ENCODE peak calls at places on chromosomes 13 and 19, in seven cellular contexts. A, O, X, L, P, S and H are unnamed samples.

GRCh38 chr13:107322228-107322627 is 754.3 kb upstream of the ARGLU1 start:
- DNase-seq in A (no peak), S (no peak), X (no peak), P (no peak), O (no peak), L (no peak), H (no peak)

GRCh38 chr19:58538257-58539168 is 5.4 kb upstream of the TRIM28 start:
- DNase-seq in X (peak; percentile 71), S (peak; percentile 53), L (no peak), A (no peak), O (no peak), P (no peak), H (peak; percentile 87)

GRCh38 chr19:16112778-16113177 is 1.1 kb downstream of the RAB8A start:
- DNase-seq in L (no peak), O (no peak), A (no peak), X (no peak), P (no peak), S (no peak), H (no peak)

GRCh38 chr13:91155512-91156114 is 191.9 kb upstream of the MIR17HG start:
- DNase-seq in X (no peak), P (no peak), A (no peak), L (no peak), S (no peak), O (no peak), H (no peak)

GRCh38 chr19:10662384-10663251 is 8.5 kb downstream of the ILF3 start:
- DNase-seq in O (no peak), A (no peak), L (no peak), P (no peak), X (no peak), S (no peak), H (no peak)

GRCh38 chr19:54420383-54421168 is 5.3 kb downstream of the TTYH1 start:
- DNase-seq in X (peak; percentile 95), O (no peak), L (peak; percentile 37), P (no peak), A (no peak), S (peak; percentile 76), H (peak; percentile 87)

GRCh38 chr13:20536992-20537391 is 11.3 kb upstream of the CRYL1 start:
- DNase-seq in O (no peak), S (no peak), L (no peak), A (no peak), X (no peak), P (no peak), H (no peak)

GRCh38 chr13:114318624-114319023 is 4.3 kb downstream of the CHAMP1 start:
- DNase-seq in P (no peak), A (no peak), L (no peak), X (no peak), S (no peak), O (no peak), H (no peak)

GRCh38 chr19:5292453-5292842 is 48.2 kb downstream of the PTPRS start:
- DNase-seq in X (no peak), L (no peak), P (no peak), S (no peak), A (no peak), O (peak; percentile 30), H (peak; percentile 89)

GRCh38 chr13:34334984-34335661 is 517.2 kb downstream of the RFC3 start:
- DNase-seq in S (no peak), X (no peak), P (no peak), L (no peak), O (no peak), A (no peak), H (no peak)

GRCh38 chr13:34338102-34338501 is 520.2 kb downstream of the RFC3 start:
- DNase-seq in O (no peak), L (no peak), X (no peak), P (no peak), A (no peak), S (no peak), H (no peak)

GRCh38 chr13:34340534-34340933 is 522.6 kb downstream of the RFC3 start:
- DNase-seq in P (no peak), X (no peak), L (no peak), A (no peak), S (no peak), O (no peak), H (no peak)

GRCh38 chr13:34335662-34336007 is 517.7 kb downstream of the RFC3 start:
- DNase-seq in O (no peak), L (no peak), X (no peak), S (no peak), A (no peak), P (no peak), H (no peak)
- H3K27ac ChIP-seq in O (no peak overlapping the region), L (no peak overlapping the region), X (no peak overlapping the region), S (no peak overlapping the region), A (no peak overlapping the region), P (no peak overlapping the region), H (no peak overlapping the region)

GRCh38 chr13:80448725-80449124 is 107.8 kb upstream of the SPRY2 start:
- DNase-seq in O (no peak), L (no peak), S (no peak), P (no peak), X (no peak), A (no peak), H (no peak)
- H3K4me3 ChIP-seq in O (no peak overlapping the region), L (no peak overlapping the region), S (no peak overlapping the region), P (no peak overlapping the region), X (no peak overlapping the region), A (no peak overlapping the region), H (no peak overlapping the region)

GRCh38 chr19:6718741-6719539 is 1.5 kb downstream of the C3 start:
- DNase-seq in P (no peak), O (no peak), X (no peak), L (no peak), S (no peak), A (no peak), H (peak; percentile 64)

GRCh38 chr19:6721113-6721474 is 644 bp upstream of the C3 start:
- DNase-seq in A (no peak), L (no peak), O (no peak), S (no peak), P (no peak), X (no peak), H (no peak)

GRCh38 chr19:6719540-6719861 is 949 bp downstream of the C3 start:
- DNase-seq in X (no peak), S (no peak), L (no peak), A (no peak), P (no peak), O (no peak), H (no peak)

GRCh38 chr19:6720369-6721112 is at the start of gene C3:
- DNase-seq in A (no peak), L (peak; percentile 53), P (no peak), X (no peak), S (peak; percentile 51), O (no peak), H (peak; percentile 80)

GRCh38 chr19:6719992-6720368 is 470 bp downstream of the C3 start:
- DNase-seq in O (no peak), L (no peak), S (no peak), P (no peak), X (no peak), A (no peak), H (no peak)
- H3K27ac ChIP-seq in O (peak overlapping the region; percentile 14), L (no peak overlapping the region), S (peak overlapping the region; percentile 40), P (no peak overlapping the region), X (no peak overlapping the region), A (no peak overlapping the region), H (peak overlapping the region; percentile 5)

GRCh38 chr13:110507678-110508381 is 53.7 kb downstream of the RAB20 start:
- DNase-seq in L (no peak), S (no peak), X (no peak), P (no peak), O (peak; percentile 82), A (peak; percentile 88), H (peak; percentile 77)

GRCh38 chr13:110506396-110506795 is 55.1 kb downstream of the RAB20 start:
- DNase-seq in X (no peak), O (no peak), A (no peak), L (no peak), S (no peak), P (no peak), H (no peak)

GRCh38 chr13:110505594-110505993 is 55.9 kb downstream of the RAB20 start:
- DNase-seq in L (no peak), X (no peak), O (no peak), S (no peak), A (no peak), P (no peak), H (peak; percentile 33)

GRCh38 chr13:110509478-110509926 is 52.0 kb downstream of the RAB20 start:
- DNase-seq in S (no peak), A (no peak), P (no peak), X (no peak), L (no peak), O (no peak), H (peak; percentile 38)

DNA sequence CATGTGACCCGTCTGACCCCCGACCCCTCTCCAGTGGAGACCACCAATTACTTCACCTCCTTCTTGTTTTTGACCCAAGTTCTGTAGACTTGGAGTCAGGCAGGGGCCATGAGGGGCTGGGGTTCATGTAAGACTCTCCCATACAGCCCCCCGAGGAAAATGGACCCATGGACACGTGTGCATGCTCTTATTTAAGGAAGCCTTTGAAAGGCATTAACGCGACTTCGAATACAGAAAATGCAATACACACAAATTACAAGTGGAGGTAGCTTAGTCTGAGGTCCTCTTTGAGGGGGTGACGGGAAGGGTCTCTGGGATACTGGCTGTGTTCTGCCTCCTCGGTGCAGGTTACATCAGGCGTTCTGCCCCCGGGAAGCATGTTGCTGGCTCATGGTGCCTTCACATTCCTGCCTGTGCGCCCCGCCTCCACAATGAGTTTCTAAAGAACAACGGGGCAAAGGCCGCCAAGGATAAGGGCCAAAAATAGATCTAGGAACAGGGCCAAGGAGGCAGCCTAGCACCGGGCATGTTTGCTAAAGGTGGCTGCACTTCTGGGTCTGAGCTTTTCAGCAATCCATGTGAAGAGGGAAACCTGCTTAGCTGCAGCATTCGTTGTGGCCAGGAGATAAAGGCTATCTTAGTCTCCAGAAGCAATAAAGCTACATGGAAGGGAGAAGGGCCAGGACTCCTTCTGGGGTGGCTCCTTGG is 54.5 kb downstream of the RAB20 start:
- DNase-seq in L (peak; percentile 33), S (peak; percentile 86), X (no peak), P (no peak), A (peak; percentile 89), O (peak; percentile 90), H (peak; percentile 86)
- H3K4me3 ChIP-seq in L (no peak overlapping the region), S (no peak overlapping the region), X (no peak overlapping the region), P (peak overlapping the region; percentile 37), A (peak overlapping the region; percentile 28), O (peak overlapping the region; percentile 2), H (no peak overlapping the region)